ENCODE peak calls at places on chromosomes 16 and 17, in five cellular contexts. M is COR-L47; K is activated CD8-positive, alpha-beta memory T cell treated with anti-CD3 and anti-CD28 coated beads, Interleukin-2, amount 50 U/mL, for 48 hours; I is tibial artery; L is stimulated activated CD4-positive, alpha-beta T cell treated with anti-CD3 and anti-CD28 coated beads, Interleukin-1b, Interleukin-23, amount 100 ng/mL, for 1 hour. R is an unnamed sample.

GRCh38 chr17:49969134-49969759 is at the start of gene DLX4:
- DNase-seq in L (no peak), I (no peak), K (peak; percentile 63), M (no peak), R (no peak)

GRCh38 chr17:80202197-80202596 is 17.9 kb downstream of the SGSH start:
- DNase-seq in M (no peak), K (no peak), I (no peak), L (no peak), R (no peak)

GRCh38 chr17:39979021-39979660 is 1.5 kb upstream of the PSMD3 start:
- DNase-seq in M (no peak), K (no peak), I (no peak), L (no peak), R (no peak)

GRCh38 chr17:1484586-1485310 is 7.7 kb downstream of the MYO1C start:
- DNase-seq in K (no peak), M (no peak), I (peak; percentile 84), L (no peak), R (no peak)

GRCh38 chr16:78289844-78290277 is 190.4 kb downstream of the WWOX start:
- DNase-seq in L (no peak), I (no peak), M (no peak), K (no peak), R (no peak)

GRCh38 chr17:3557768-3558583 is at the start of gene TRPV3:
- DNase-seq in M (no peak), K (peak; percentile 78), L (peak; percentile 44), I (no peak), R (no peak)

GRCh38 chr16:470418-470817 is 45.0 kb downstream of the RAB11FIP3 start:
- DNase-seq in L (no peak), M (no peak), K (no peak), I (no peak), R (no peak)

GRCh38 chr16:53991181-53992056 is 287.5 kb downstream of the FTO start:
- DNase-seq in M (no peak), I (no peak), K (no peak), L (no peak), R (no peak)

GRCh38 chr16:51402785-51403184 is 251.7 kb upstream of the SALL1 start:
- DNase-seq in M (no peak), I (no peak), L (no peak), K (no peak), R (no peak)

GRCh38 chr17:43665387-43666101 is 3.8 kb upstream of the MEOX1 start:
- DNase-seq in K (no peak), M (no peak), I (no peak), L (no peak), R (no peak)

GRCh38 chr17:39235555-39236221 is 9.9 kb upstream of the STAC2 start:
- DNase-seq in M (peak; percentile 65), I (peak; percentile 39), K (no peak), L (no peak), R (no peak)

GRCh38 chr17:27520571-27521185 is 64.4 kb downstream of the KSR1 start:
- DNase-seq in K (no peak), M (no peak), L (no peak), I (no peak), R (no peak)

GRCh38 chr16:2285731-2286191 is 17.8 kb upstream of the RNPS1 start:
- DNase-seq in M (no peak), I (no peak), L (no peak), K (no peak), R (no peak)

GRCh38 chr17:73494096-73494954 is 149.9 kb downstream of the SDK2 start:
- DNase-seq in I (no peak), M (no peak), L (no peak), K (no peak), R (no peak)